ENCODE peak calls at places on chromosomes 16 and 17, in six cellular contexts. One of them, this sample, is unnamed.

GRCh38 chr17:19728114-19728495 is 11.7 kb upstream of the SLC47A2 start:
- DNase-seq in GM12878: no peak
- DNase-seq in H1: no peak
- DNase-seq in GM12891: no peak
- DNase-seq in K562: no peak
- DNase-seq in HepG2: peak
- DNase-seq in this sample: no peak

GRCh38 chr16:70470927-70471341 is 16.5 kb downstream of the FCSK start:
- DNase-seq in GM12878: no peak
- DNase-seq in H1: peak
- DNase-seq in GM12891: no peak
- DNase-seq in K562: peak
- DNase-seq in HepG2: peak
- DNase-seq in this sample: no peak

GRCh38 chr16:58148526-58148925 is 19.3 kb upstream of the CFAP20 start:
- DNase-seq in GM12878: no peak
- DNase-seq in H1: no peak
- DNase-seq in GM12891: no peak
- DNase-seq in K562: no peak
- DNase-seq in HepG2: no peak
- DNase-seq in this sample: no peak

GRCh38 chr16:74605746-74606520 is 981 bp downstream of the GLG1 start:
- DNase-seq in GM12878: no peak
- DNase-seq in H1: no peak
- DNase-seq in GM12891: no peak
- DNase-seq in K562: no peak
- DNase-seq in HepG2: no peak
- DNase-seq in this sample: no peak

GRCh38 chr16:66961065-66961744 is at the start of gene CES3:
- DNase-seq in GM12878: no peak
- DNase-seq in H1: peak
- DNase-seq in GM12891: peak
- DNase-seq in K562: peak
- DNase-seq in HepG2: peak
- DNase-seq in this sample: peak

GRCh38 chr17:27811961-27812360 is 11.6 kb upstream of the NOS2 start:
- DNase-seq in GM12878: no peak
- DNase-seq in H1: no peak
- DNase-seq in GM12891: no peak
- DNase-seq in K562: peak
- DNase-seq in HepG2: no peak
- DNase-seq in this sample: no peak

GRCh38 chr17:27644586-27644985 is 13.6 kb downstream of the LGALS9 start:
- DNase-seq in GM12878: no peak
- DNase-seq in H1: no peak
- DNase-seq in GM12891: no peak
- DNase-seq in K562: no peak
- DNase-seq in HepG2: no peak
- DNase-seq in this sample: no peak

GRCh38 chr17:2939714-2940351 is 123.6 kb downstream of the OR1D5 start:
- DNase-seq in GM12878: no peak
- DNase-seq in H1: no peak
- DNase-seq in GM12891: no peak
- DNase-seq in K562: no peak
- DNase-seq in HepG2: no peak
- DNase-seq in this sample: no peak

GRCh38 chr17:74671031-74671771 is 41.5 kb downstream of the CD300LF start:
- DNase-seq in GM12878: no peak
- DNase-seq in H1: peak
- DNase-seq in GM12891: peak
- DNase-seq in K562: peak
- DNase-seq in HepG2: peak
- DNase-seq in this sample: no peak

GRCh38 chr16:56558024-56558747 is 6.7 kb upstream of the MT4 start:
- DNase-seq in GM12878: no peak
- DNase-seq in H1: no peak
- DNase-seq in GM12891: no peak
- DNase-seq in K562: no peak
- DNase-seq in HepG2: no peak
- DNase-seq in this sample: no peak

GRCh38 chr16:10850478-10850850 is 26.5 kb upstream of the CIITA start:
- DNase-seq in GM12878: no peak
- DNase-seq in H1: no peak
- DNase-seq in GM12891: no peak
- DNase-seq in K562: no peak
- DNase-seq in HepG2: no peak
- DNase-seq in this sample: no peak

GRCh38 chr17:62787358-62787757 is 20.8 kb downstream of the MARCHF10 start:
- DNase-seq in GM12878: no peak
- DNase-seq in H1: no peak
- DNase-seq in GM12891: no peak
- DNase-seq in K562: no peak
- DNase-seq in HepG2: no peak
- DNase-seq in this sample: no peak
- TF ChIP-seq TAF1 in GM12878: no peak
- TF ChIP-seq TAF1 in H1: no peak
- TF ChIP-seq TAF1 in GM12891: no peak
- TF ChIP-seq TAF1 in K562: no peak
- TF ChIP-seq TAF1 in HepG2: no peak
- TF ChIP-seq TAF1 in this sample: no peak

DNA sequence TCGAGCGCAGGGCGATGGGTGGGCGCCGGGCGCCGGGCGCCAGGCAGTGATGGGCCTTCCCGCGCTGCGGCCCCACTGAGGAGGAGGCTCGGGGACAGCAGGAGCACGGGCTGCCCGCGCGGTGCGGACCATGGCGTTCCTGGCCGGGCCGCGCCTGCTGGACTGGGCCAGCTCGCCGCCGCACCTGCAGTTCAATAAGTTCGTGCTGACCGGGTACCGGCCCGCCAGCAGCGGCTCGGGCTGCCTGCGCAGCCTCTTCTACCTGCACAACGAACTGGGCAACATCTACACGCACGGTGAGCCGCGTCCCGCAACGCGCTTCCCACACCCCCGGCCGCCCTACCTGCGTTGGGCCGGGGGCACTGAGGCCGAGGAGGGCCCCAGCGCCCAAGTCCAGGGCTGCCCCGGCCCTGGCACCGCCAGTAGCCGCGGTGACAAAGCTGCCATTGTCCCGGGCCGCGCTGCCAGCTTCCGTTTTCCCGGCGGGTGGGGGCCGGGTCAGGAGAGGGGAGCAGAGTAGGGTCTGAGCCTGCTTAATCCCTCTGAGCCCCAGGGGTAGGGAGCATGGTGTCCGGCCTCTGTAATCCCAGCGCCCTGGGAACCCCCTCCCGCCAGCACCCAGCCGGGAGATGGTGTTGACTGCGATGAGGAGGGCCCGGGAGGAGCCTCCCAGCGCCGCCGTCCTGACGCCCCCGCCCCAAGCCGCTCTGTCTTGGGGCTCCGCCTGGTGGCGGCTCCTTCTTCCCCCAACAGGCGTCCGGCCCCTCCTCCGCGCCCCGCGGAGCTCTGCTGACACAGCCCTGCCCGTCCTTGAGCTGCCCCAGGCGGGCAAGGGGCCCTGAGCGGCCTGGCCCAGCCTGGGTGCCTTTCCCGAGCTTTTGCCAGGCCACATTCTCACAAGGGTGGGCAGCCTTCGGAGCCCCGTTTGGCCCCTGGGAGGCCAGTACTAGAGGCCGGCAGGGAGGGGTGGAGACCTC is 685 bp downstream of the PAQR4 start:
- DNase-seq in GM12878: no peak
- DNase-seq in H1: peak
- DNase-seq in GM12891: peak
- DNase-seq in K562: peak
- DNase-seq in HepG2: peak
- DNase-seq in this sample: peak
- TF ChIP-seq POLR2A in GM12878: peak
- TF ChIP-seq POLR2A in H1: peak
- TF ChIP-seq POLR2A in GM12891: no peak
- TF ChIP-seq POLR2A in K562: peak
- TF ChIP-seq POLR2A in HepG2: no peak
- TF ChIP-seq POLR2A in this sample: no peak

GRCh38 chr17:17710355-17710727 is 29.1 kb downstream of the RAI1 start:
- DNase-seq in GM12878: no peak
- DNase-seq in H1: no peak
- DNase-seq in GM12891: no peak
- DNase-seq in K562: no peak
- DNase-seq in HepG2: no peak
- DNase-seq in this sample: no peak

GRCh38 chr17:17711708-17712141 is 30.5 kb downstream of the RAI1 start:
- DNase-seq in GM12878: no peak
- DNase-seq in H1: no peak
- DNase-seq in GM12891: no peak
- DNase-seq in K562: no peak
- DNase-seq in HepG2: peak
- DNase-seq in this sample: no peak

GRCh38 chr17:17709815-17710321 is 28.6 kb downstream of the RAI1 start:
- DNase-seq in GM12878: no peak
- DNase-seq in H1: no peak
- DNase-seq in GM12891: no peak
- DNase-seq in K562: no peak
- DNase-seq in HepG2: no peak
- DNase-seq in this sample: no peak

GRCh38 chr17:17712268-17712924 is 31.1 kb downstream of the RAI1 start:
- DNase-seq in GM12878: peak
- DNase-seq in H1: no peak
- DNase-seq in GM12891: peak
- DNase-seq in K562: no peak
- DNase-seq in HepG2: no peak
- DNase-seq in this sample: peak

DNA sequence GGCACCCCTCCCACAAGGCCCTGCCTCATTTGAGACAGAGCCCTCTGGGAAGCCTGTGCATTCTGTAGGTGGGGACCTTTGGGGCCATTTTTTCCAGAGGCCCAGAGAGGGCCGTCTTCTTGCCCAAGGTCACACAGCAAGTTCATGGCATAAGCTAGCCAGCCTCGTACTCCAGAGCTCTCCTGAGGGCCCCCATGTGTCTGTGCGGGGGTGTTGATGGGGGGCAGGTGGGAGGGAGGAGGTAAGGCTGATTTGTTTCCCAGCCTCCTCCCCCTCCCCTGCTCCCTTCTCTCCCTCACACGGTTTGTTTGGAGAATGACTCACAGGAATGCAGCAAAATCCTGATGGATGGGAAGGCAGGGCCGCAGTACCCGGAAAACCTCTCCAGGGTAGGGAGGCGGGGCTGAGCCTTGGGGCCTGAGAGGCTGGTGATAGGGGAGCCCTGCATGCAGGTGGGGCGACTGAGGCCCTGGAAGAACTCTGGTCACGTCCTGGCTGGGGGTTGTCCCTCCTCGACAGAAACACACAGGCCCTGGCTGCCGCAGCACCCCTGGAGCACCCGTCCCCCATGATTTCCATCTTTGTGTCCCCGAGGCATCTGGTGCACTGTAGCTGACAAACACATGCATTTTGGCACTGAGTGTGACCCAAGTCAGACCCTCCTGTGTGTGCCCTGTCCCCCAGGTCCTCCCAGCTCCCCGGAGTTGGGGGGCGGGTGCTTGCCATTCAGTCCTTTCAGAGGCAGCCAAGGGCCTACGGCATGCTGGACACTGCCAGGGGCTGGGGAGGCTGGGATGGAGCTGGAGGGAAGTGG is 29.7 kb downstream of the RAI1 start:
- DNase-seq in GM12878: no peak
- DNase-seq in H1: peak
- DNase-seq in GM12891: no peak
- DNase-seq in K562: no peak
- DNase-seq in HepG2: peak
- DNase-seq in this sample: no peak
- TF ChIP-seq TAF1 in GM12878: no peak
- TF ChIP-seq TAF1 in H1: no peak
- TF ChIP-seq TAF1 in GM12891: no peak
- TF ChIP-seq TAF1 in K562: no peak
- TF ChIP-seq TAF1 in HepG2: peak
- TF ChIP-seq TAF1 in this sample: no peak

DNA sequence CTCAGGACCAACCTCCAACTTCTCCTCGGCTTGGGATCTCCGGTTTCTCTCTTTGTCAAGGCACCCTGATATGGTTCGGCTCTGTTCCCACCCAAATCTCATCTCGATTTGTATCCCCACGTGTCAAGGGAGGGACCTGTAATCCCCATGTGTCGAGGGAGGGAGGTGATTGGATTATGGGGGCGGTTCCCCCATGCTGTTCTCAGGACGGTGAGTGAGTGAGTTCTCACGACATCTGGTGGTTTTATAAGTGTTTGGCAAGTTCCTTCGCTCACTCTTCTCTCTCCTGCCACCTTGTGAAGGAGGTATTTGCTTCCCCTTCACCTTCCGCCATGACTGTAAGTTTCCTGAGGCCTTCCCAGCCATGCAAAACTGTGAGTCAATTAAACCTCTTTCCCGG is 117.9 kb downstream of the SEC14L1 start:
- DNase-seq in GM12878: no peak
- DNase-seq in H1: no peak
- DNase-seq in GM12891: no peak
- DNase-seq in K562: no peak
- DNase-seq in HepG2: no peak
- DNase-seq in this sample: no peak
- TF ChIP-seq POLR2A in GM12878: no peak
- TF ChIP-seq POLR2A in H1: no peak
- TF ChIP-seq POLR2A in GM12891: no peak
- TF ChIP-seq POLR2A in K562: no peak
- TF ChIP-seq POLR2A in HepG2: no peak
- TF ChIP-seq POLR2A in this sample: no peak

This sample was measured in GM12892.